ENCODE peak calls at places on chromosomes 16 and 17, in nine cellular contexts. One of them, this sample, is unnamed.

GRCh38 chr17:65332375-65332774 is 195.2 kb downstream of the RGS9 start:
- DNase-seq in PC-3: peak; percentile 71
- DNase-seq in tibial artery: no peak
- DNase-seq in neural crest cell: no peak
- DNase-seq in brain microvascular endothelial cell: peak; percentile 82
- DNase-seq in Calu3: peak; percentile 1
- DNase-seq in AG10803: peak; percentile 60
- DNase-seq in CD4-positive, alpha-beta T cell: no peak
- DNase-seq in activated B cell treated with CpG ODN at 0.5 μM for 24 hours: no peak
- DNase-seq in this sample: no peak

GRCh38 chr17:29143894-29144293 is 36.3 kb downstream of the MYO18A start:
- DNase-seq in neural crest cell: peak; percentile 32
- DNase-seq in Calu3: no peak
- DNase-seq in PC-3: peak; percentile 37
- DNase-seq in AG10803: peak; percentile 40
- DNase-seq in activated B cell treated with CpG ODN at 0.5 μM for 24 hours: no peak
- DNase-seq in brain microvascular endothelial cell: peak; percentile 51
- DNase-seq in CD4-positive, alpha-beta T cell: no peak
- DNase-seq in tibial artery: no peak
- DNase-seq in this sample: peak; percentile 64

GRCh38 chr16:72637306-72637705 is 410.6 kb downstream of the ZFHX3 start:
- DNase-seq in brain microvascular endothelial cell: peak; percentile 64
- DNase-seq in Calu3: no peak
- DNase-seq in PC-3: peak; percentile 55
- DNase-seq in activated B cell treated with CpG ODN at 0.5 μM for 24 hours: no peak
- DNase-seq in CD4-positive, alpha-beta T cell: no peak
- DNase-seq in neural crest cell: no peak
- DNase-seq in AG10803: peak; percentile 79
- DNase-seq in tibial artery: no peak
- DNase-seq in this sample: no peak

GRCh38 chr16:80591071-80591935 is 50.5 kb downstream of the DYNLRB2 start:
- DNase-seq in neural crest cell: no peak
- DNase-seq in AG10803: no peak
- DNase-seq in tibial artery: no peak
- DNase-seq in activated B cell treated with CpG ODN at 0.5 μM for 24 hours: no peak
- DNase-seq in Calu3: no peak
- DNase-seq in brain microvascular endothelial cell: no peak
- DNase-seq in PC-3: no peak
- DNase-seq in CD4-positive, alpha-beta T cell: no peak
- DNase-seq in this sample: no peak

GRCh38 chr16:54275956-54276355 is 10.6 kb downstream of the IRX3 start:
- DNase-seq in AG10803: no peak
- DNase-seq in PC-3: no peak
- DNase-seq in activated B cell treated with CpG ODN at 0.5 μM for 24 hours: no peak
- DNase-seq in CD4-positive, alpha-beta T cell: no peak
- DNase-seq in brain microvascular endothelial cell: no peak
- DNase-seq in tibial artery: peak; percentile 31
- DNase-seq in neural crest cell: no peak
- DNase-seq in Calu3: no peak
- DNase-seq in this sample: no peak

GRCh38 chr17:42163113-42163512 is 8.3 kb upstream of the RAB5C start:
- DNase-seq in CD4-positive, alpha-beta T cell: no peak
- DNase-seq in brain microvascular endothelial cell: no peak
- DNase-seq in PC-3: no peak
- DNase-seq in activated B cell treated with CpG ODN at 0.5 μM for 24 hours: no peak
- DNase-seq in AG10803: no peak
- DNase-seq in neural crest cell: no peak
- DNase-seq in tibial artery: no peak
- DNase-seq in Calu3: peak; percentile 53
- DNase-seq in this sample: no peak

GRCh38 chr17:72575542-72576233 is 454.9 kb downstream of the SOX9 start:
- DNase-seq in CD4-positive, alpha-beta T cell: no peak
- DNase-seq in AG10803: no peak
- DNase-seq in brain microvascular endothelial cell: no peak
- DNase-seq in Calu3: no peak
- DNase-seq in PC-3: no peak
- DNase-seq in neural crest cell: no peak
- DNase-seq in activated B cell treated with CpG ODN at 0.5 μM for 24 hours: no peak
- DNase-seq in tibial artery: no peak
- DNase-seq in this sample: no peak

GRCh38 chr17:81429353-81429774 is 34.1 kb downstream of the BAHCC1 start:
- DNase-seq in Calu3: peak; percentile 88
- DNase-seq in CD4-positive, alpha-beta T cell: no peak
- DNase-seq in neural crest cell: no peak
- DNase-seq in AG10803: peak; percentile 72
- DNase-seq in activated B cell treated with CpG ODN at 0.5 μM for 24 hours: no peak
- DNase-seq in tibial artery: peak; percentile 93
- DNase-seq in PC-3: peak; percentile 81
- DNase-seq in brain microvascular endothelial cell: peak; percentile 35
- DNase-seq in this sample: no peak

GRCh38 chr17:64003526-64004121 is 5.5 kb downstream of the PRR29 start:
- DNase-seq in CD4-positive, alpha-beta T cell: no peak
- DNase-seq in PC-3: no peak
- DNase-seq in brain microvascular endothelial cell: no peak
- DNase-seq in neural crest cell: no peak
- DNase-seq in Calu3: no peak
- DNase-seq in tibial artery: no peak
- DNase-seq in activated B cell treated with CpG ODN at 0.5 μM for 24 hours: peak; percentile 11
- DNase-seq in AG10803: no peak
- DNase-seq in this sample: peak; percentile 26

GRCh38 chr17:57963149-57963511 is 7.9 kb upstream of the CUEDC1 start:
- DNase-seq in brain microvascular endothelial cell: no peak
- DNase-seq in PC-3: no peak
- DNase-seq in CD4-positive, alpha-beta T cell: no peak
- DNase-seq in AG10803: no peak
- DNase-seq in activated B cell treated with CpG ODN at 0.5 μM for 24 hours: no peak
- DNase-seq in tibial artery: no peak
- DNase-seq in neural crest cell: no peak
- DNase-seq in Calu3: no peak
- DNase-seq in this sample: no peak

GRCh38 chr17:53950207-53950857 is 127.6 kb downstream of the KIF2B start:
- DNase-seq in PC-3: no peak
- DNase-seq in CD4-positive, alpha-beta T cell: no peak
- DNase-seq in neural crest cell: no peak
- DNase-seq in tibial artery: no peak
- DNase-seq in activated B cell treated with CpG ODN at 0.5 μM for 24 hours: no peak
- DNase-seq in Calu3: peak; percentile 4
- DNase-seq in brain microvascular endothelial cell: no peak
- DNase-seq in AG10803: no peak
- DNase-seq in this sample: no peak

GRCh38 chr16:4373909-4374742 is 2.5 kb downstream of the VASN start:
- DNase-seq in neural crest cell: no peak
- DNase-seq in activated B cell treated with CpG ODN at 0.5 μM for 24 hours: no peak
- DNase-seq in Calu3: peak; percentile 82
- DNase-seq in tibial artery: peak; percentile 96
- DNase-seq in brain microvascular endothelial cell: peak; percentile 88
- DNase-seq in PC-3: peak; percentile 48
- DNase-seq in CD4-positive, alpha-beta T cell: no peak
- DNase-seq in AG10803: peak; percentile 99
- DNase-seq in this sample: no peak

GRCh38 chr16:57042157-57043111 is 49.9 kb upstream of the CPNE2 start:
- DNase-seq in CD4-positive, alpha-beta T cell: peak; percentile 56
- DNase-seq in activated B cell treated with CpG ODN at 0.5 μM for 24 hours: peak; percentile 73
- DNase-seq in Calu3: no peak
- DNase-seq in tibial artery: no peak
- DNase-seq in brain microvascular endothelial cell: no peak
- DNase-seq in PC-3: no peak
- DNase-seq in neural crest cell: no peak
- DNase-seq in AG10803: no peak
- DNase-seq in this sample: peak; percentile 75

GRCh38 chr16:2933136-2933535 is 21.4 kb downstream of the FLYWCH1 start:
- DNase-seq in tibial artery: no peak
- DNase-seq in brain microvascular endothelial cell: no peak
- DNase-seq in Calu3: no peak
- DNase-seq in PC-3: no peak
- DNase-seq in activated B cell treated with CpG ODN at 0.5 μM for 24 hours: no peak
- DNase-seq in neural crest cell: no peak
- DNase-seq in CD4-positive, alpha-beta T cell: no peak
- DNase-seq in AG10803: no peak
- DNase-seq in this sample: no peak

GRCh38 chr17:48624544-48625501 is 1.3 kb downstream of the HOXB9 start:
- DNase-seq in CD4-positive, alpha-beta T cell: no peak
- DNase-seq in Calu3: peak; percentile 64
- DNase-seq in AG10803: peak; percentile 47
- DNase-seq in tibial artery: no peak
- DNase-seq in brain microvascular endothelial cell: no peak
- DNase-seq in neural crest cell: no peak
- DNase-seq in activated B cell treated with CpG ODN at 0.5 μM for 24 hours: no peak
- DNase-seq in PC-3: peak; percentile 57
- DNase-seq in this sample: no peak

GRCh38 chr17:83190601-83191387 is 111.4 kb downstream of the METRNL start:
- DNase-seq in tibial artery: peak; percentile 62
- DNase-seq in activated B cell treated with CpG ODN at 0.5 μM for 24 hours: no peak
- DNase-seq in CD4-positive, alpha-beta T cell: no peak
- DNase-seq in brain microvascular endothelial cell: no peak
- DNase-seq in PC-3: no peak
- DNase-seq in neural crest cell: no peak
- DNase-seq in Calu3: no peak
- DNase-seq in AG10803: no peak
- DNase-seq in this sample: peak; percentile 42

GRCh38 chr16:345686-346231 is 6.8 kb downstream of the AXIN1 start:
- DNase-seq in tibial artery: no peak
- DNase-seq in brain microvascular endothelial cell: no peak
- DNase-seq in PC-3: no peak
- DNase-seq in neural crest cell: no peak
- DNase-seq in Calu3: no peak
- DNase-seq in activated B cell treated with CpG ODN at 0.5 μM for 24 hours: no peak
- DNase-seq in AG10803: no peak
- DNase-seq in CD4-positive, alpha-beta T cell: no peak
- DNase-seq in this sample: no peak

DNA sequence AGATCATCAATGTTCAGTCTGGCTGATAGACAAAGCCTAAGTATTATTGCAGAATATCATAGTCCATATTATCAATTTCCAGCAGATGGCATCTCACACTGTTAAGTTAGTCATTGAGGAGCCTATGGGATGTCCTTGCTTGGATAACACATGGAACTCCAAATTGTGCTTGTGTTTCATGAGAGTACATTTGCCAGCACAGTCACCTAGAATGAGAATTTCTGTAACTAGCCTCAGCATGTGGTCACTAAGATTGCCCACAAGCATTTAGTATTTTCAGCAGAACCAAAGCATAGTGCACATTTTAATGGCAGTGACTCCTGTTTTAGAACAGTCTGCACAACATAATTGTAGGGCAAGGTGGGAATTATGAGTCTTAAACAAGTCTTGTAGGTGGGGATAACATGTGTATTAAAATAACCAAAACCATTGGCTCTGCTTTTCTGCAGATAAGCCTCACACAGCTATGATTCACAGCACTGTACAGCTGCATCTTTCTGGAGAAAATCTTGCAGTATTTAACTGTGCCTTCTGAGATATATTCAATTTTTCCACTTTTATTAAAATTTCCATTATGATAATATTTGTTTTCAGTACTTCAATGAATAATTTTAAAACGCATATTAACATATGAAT is 882.8 kb upstream of the SOX9 start:
- DNase-seq in brain microvascular endothelial cell: peak; percentile 3
- DNase-seq in CD4-positive, alpha-beta T cell: no peak
- DNase-seq in PC-3: peak; percentile 87
- DNase-seq in AG10803: peak; percentile 90
- DNase-seq in activated B cell treated with CpG ODN at 0.5 μM for 24 hours: no peak
- DNase-seq in Calu3: no peak
- DNase-seq in tibial artery: no peak
- DNase-seq in neural crest cell: no peak
- DNase-seq in this sample: no peak
- TF ChIP-seq CTCF in brain microvascular endothelial cell: peak; percentile 36
- TF ChIP-seq CTCF in CD4-positive, alpha-beta T cell: no peak
- TF ChIP-seq CTCF in PC-3: peak; percentile 85
- TF ChIP-seq CTCF in AG10803: peak; percentile 65
- TF ChIP-seq CTCF in activated B cell treated with CpG ODN at 0.5 μM for 24 hours: no peak
- TF ChIP-seq CTCF in Calu3: no peak
- TF ChIP-seq CTCF in tibial artery: peak; percentile 25
- TF ChIP-seq CTCF in neural crest cell: no peak
- TF ChIP-seq CTCF in this sample: no peak

DNA sequence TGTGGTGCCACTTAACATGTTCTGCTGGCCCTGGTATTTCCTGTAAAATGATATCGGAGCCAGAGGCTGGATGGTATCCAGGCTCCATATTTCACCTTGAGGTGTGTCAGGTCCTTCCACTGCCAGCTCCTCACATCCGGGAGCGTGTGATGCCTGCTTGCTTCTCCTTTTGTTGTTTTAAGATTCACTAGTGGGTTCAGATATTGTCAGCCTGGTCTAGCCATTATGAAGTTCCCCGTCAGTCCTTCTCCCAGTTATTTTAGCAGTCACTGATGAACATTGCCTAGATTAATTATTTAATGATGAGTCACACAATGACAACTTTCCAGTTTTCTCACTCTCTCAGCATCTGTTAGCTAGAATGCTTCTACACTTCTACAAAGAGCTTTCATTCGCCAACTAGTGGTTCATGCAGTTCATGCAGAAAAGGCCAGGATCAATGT is 11.3 kb downstream of the DNAAF1 start:
- DNase-seq in brain microvascular endothelial cell: no peak
- DNase-seq in PC-3: peak; percentile 25
- DNase-seq in Calu3: peak; percentile 39
- DNase-seq in AG10803: peak; percentile 29
- DNase-seq in tibial artery: no peak
- DNase-seq in neural crest cell: no peak
- DNase-seq in activated B cell treated with CpG ODN at 0.5 μM for 24 hours: no peak
- DNase-seq in CD4-positive, alpha-beta T cell: no peak
- DNase-seq in this sample: no peak
- TF ChIP-seq CTCF in brain microvascular endothelial cell: peak; percentile 15
- TF ChIP-seq CTCF in PC-3: no peak
- TF ChIP-seq CTCF in Calu3: no peak
- TF ChIP-seq CTCF in AG10803: peak; percentile 34
- TF ChIP-seq CTCF in tibial artery: no peak
- TF ChIP-seq CTCF in neural crest cell: peak; percentile 19
- TF ChIP-seq CTCF in activated B cell treated with CpG ODN at 0.5 μM for 24 hours: no peak
- TF ChIP-seq CTCF in CD4-positive, alpha-beta T cell: no peak
- TF ChIP-seq CTCF in this sample: no peak

DNA sequence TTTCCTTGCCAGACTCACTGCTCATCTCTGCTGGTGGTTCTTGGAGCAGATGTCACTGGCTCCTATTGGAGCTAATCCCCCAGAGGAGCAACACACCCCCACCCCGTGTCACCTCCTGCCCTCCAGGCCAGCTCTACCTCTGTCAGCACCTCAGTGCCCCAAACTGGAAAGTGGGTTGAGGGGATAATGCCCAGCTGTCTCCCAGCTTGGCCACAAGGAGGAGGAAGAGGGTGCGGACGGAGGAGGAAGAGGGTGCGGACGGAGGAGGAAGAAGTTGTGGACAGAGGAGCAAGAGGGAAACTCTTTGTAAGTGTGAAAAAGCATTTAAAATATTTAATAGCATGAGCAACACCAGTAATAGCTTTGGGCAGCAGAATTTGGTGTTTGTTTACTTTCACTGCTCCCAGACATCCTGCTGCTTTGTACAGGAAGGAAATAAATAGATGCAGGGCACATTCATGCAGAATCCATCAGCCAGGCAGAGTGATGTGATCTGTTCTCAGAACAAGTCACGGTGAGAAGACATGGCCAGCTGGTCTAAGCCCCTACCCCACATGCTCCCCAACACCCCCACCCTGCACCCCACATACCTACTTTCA is 82.5 kb downstream of the C17orf67 start:
- DNase-seq in neural crest cell: no peak
- DNase-seq in tibial artery: no peak
- DNase-seq in PC-3: peak; percentile 5
- DNase-seq in CD4-positive, alpha-beta T cell: no peak
- DNase-seq in Calu3: no peak
- DNase-seq in activated B cell treated with CpG ODN at 0.5 μM for 24 hours: no peak
- DNase-seq in AG10803: no peak
- DNase-seq in brain microvascular endothelial cell: no peak
- DNase-seq in this sample: no peak
- TF ChIP-seq CTCF in neural crest cell: no peak
- TF ChIP-seq CTCF in tibial artery: no peak
- TF ChIP-seq CTCF in PC-3: peak; percentile 52
- TF ChIP-seq CTCF in CD4-positive, alpha-beta T cell: no peak
- TF ChIP-seq CTCF in Calu3: no peak
- TF ChIP-seq CTCF in activated B cell treated with CpG ODN at 0.5 μM for 24 hours: no peak
- TF ChIP-seq CTCF in AG10803: no peak
- TF ChIP-seq CTCF in brain microvascular endothelial cell: peak; percentile 38
- TF ChIP-seq CTCF in this sample: peak; percentile 25

GRCh38 chr17:47223460-47223859 is 14.3 kb downstream of the MYL4 start:
- DNase-seq in brain microvascular endothelial cell: no peak
- DNase-seq in AG10803: no peak
- DNase-seq in PC-3: no peak
- DNase-seq in CD4-positive, alpha-beta T cell: no peak
- DNase-seq in neural crest cell: no peak
- DNase-seq in Calu3: no peak
- DNase-seq in activated B cell treated with CpG ODN at 0.5 μM for 24 hours: no peak
- DNase-seq in tibial artery: no peak
- DNase-seq in this sample: no peak
- TF ChIP-seq CTCF in brain microvascular endothelial cell: no peak
- TF ChIP-seq CTCF in AG10803: no peak
- TF ChIP-seq CTCF in PC-3: no peak
- TF ChIP-seq CTCF in CD4-positive, alpha-beta T cell: no peak
- TF ChIP-seq CTCF in neural crest cell: no peak
- TF ChIP-seq CTCF in Calu3: no peak
- TF ChIP-seq CTCF in activated B cell treated with CpG ODN at 0.5 μM for 24 hours: no peak
- TF ChIP-seq CTCF in tibial artery: no peak
- TF ChIP-seq CTCF in this sample: no peak